ENCODE peak calls at places on chromosomes 16 and 17, in ten cellular contexts. C, F, I, S, G, L, K, U, H and M are unnamed samples.

GRCh38 chr17:31479009-31479408 is 87.5 kb downstream of the RAB11FIP4 start:
- DNase-seq in C (no peak), F (no peak), I (no peak), S (no peak), G (no peak), L (no peak), K (no peak), U (no peak), H (no peak), M (no peak)

GRCh38 chr16:27235055-27235937 is 32.0 kb downstream of the KDM8 start:
- DNase-seq in C (peak), F (peak), I (peak), S (peak), G (peak), L (peak), K (peak), U (peak), H (peak), M (peak)

GRCh38 chr16:8519179-8519578 is 71.1 kb downstream of the TMEM114 start:
- DNase-seq in C (no peak), F (no peak), I (no peak), S (no peak), G (no peak), L (no peak), K (no peak), U (no peak), H (no peak), M (no peak)

GRCh38 chr17:42894283-42895184 is 6.1 kb upstream of the G6PC1 start:
- DNase-seq in C (no peak), F (no peak), I (no peak), S (no peak), G (no peak), L (no peak), K (no peak), U (no peak), H (no peak), M (no peak)

GRCh38 chr17:42311240-42312034 is 23.1 kb downstream of the STAT5A start:
- DNase-seq in C (peak), F (peak), I (peak), S (no peak), G (no peak), L (no peak), K (peak), U (peak), H (no peak), M (no peak)

GRCh38 chr17:17366941-17367885 is 64.0 kb downstream of the NT5M start:
- DNase-seq in C (no peak), F (no peak), I (no peak), S (no peak), G (no peak), L (no peak), K (no peak), U (no peak), H (no peak), M (no peak)

GRCh38 chr16:27638833-27639587 is 89.1 kb downstream of the KATNIP start:
- DNase-seq in C (no peak), F (no peak), I (no peak), S (no peak), G (no peak), L (no peak), K (no peak), U (no peak), H (no peak), M (no peak)

GRCh38 chr16:13036600-13036999 is 135.2 kb downstream of the SHISA9 start:
- DNase-seq in C (peak), F (peak), I (peak), S (no peak), G (peak), L (no peak), K (no peak), U (no peak), H (no peak), M (peak)

GRCh38 chr16:34743115-34743514 is 1283.7 kb downstream of the TP53TG3F start:
- DNase-seq in C (no peak), F (no peak), I (no peak), S (no peak), G (no peak), L (no peak), K (no peak), U (no peak), H (no peak), M (no peak)

GRCh38 chr16:19559242-19559910 is 3.9 kb downstream of the VPS35L start:
- DNase-seq in C (peak), F (peak), I (peak), S (peak), G (peak), L (no peak), K (peak), U (peak), H (peak), M (peak)

GRCh38 chr17:61400058-61400785 is 579 bp downstream of the TBX2 start:
- DNase-seq in C (peak), F (peak), I (peak), S (peak), G (no peak), L (no peak), K (no peak), U (peak), H (no peak), M (peak)

GRCh38 chr17:81039854-81040758 is 5.2 kb downstream of the BAIAP2 start:
- DNase-seq in C (peak), F (peak), I (peak), S (no peak), G (no peak), L (no peak), K (no peak), U (no peak), H (no peak), M (peak)